ENCODE peak calls at places on chromosome 4, in eight cellular contexts. One of them, this sample, is unnamed.

GRCh38 chr4:56978750-56979303 is at the start of gene POLR2B:
- DNase-seq in GM12865: peak
- DNase-seq in left lung: peak
- DNase-seq in A549: peak
- DNase-seq in CD4-positive, alpha-beta T cell: peak
- DNase-seq in prostate gland: peak
- DNase-seq in cardiac muscle cell: peak
- DNase-seq in NB4: peak
- DNase-seq in this sample: peak

GRCh38 chr4:121789960-121790829 is 10.9 kb upstream of the EXOSC9 start:
- DNase-seq in left lung: no peak
- DNase-seq in A549: no peak
- DNase-seq in cardiac muscle cell: peak
- DNase-seq in NB4: no peak
- DNase-seq in GM12865: no peak
- DNase-seq in CD4-positive, alpha-beta T cell: no peak
- DNase-seq in prostate gland: no peak
- DNase-seq in this sample: no peak

GRCh38 chr4:184104419-184105101 is 113.1 kb downstream of the ENPP6 start:
- DNase-seq in CD4-positive, alpha-beta T cell: no peak
- DNase-seq in prostate gland: no peak
- DNase-seq in GM12865: no peak
- DNase-seq in NB4: no peak
- DNase-seq in left lung: no peak
- DNase-seq in cardiac muscle cell: no peak
- DNase-seq in A549: peak
- DNase-seq in this sample: no peak

GRCh38 chr4:11471613-11472012 is 42.9 kb upstream of the HS3ST1 start:
- DNase-seq in prostate gland: no peak
- DNase-seq in A549: no peak
- DNase-seq in CD4-positive, alpha-beta T cell: peak
- DNase-seq in left lung: no peak
- DNase-seq in GM12865: peak
- DNase-seq in cardiac muscle cell: peak
- DNase-seq in NB4: peak
- DNase-seq in this sample: peak

GRCh38 chr4:146520894-146521542 is 722 bp downstream of the SLC10A7 start:
- DNase-seq in GM12865: peak
- DNase-seq in CD4-positive, alpha-beta T cell: no peak
- DNase-seq in left lung: no peak
- DNase-seq in prostate gland: peak
- DNase-seq in A549: peak
- DNase-seq in cardiac muscle cell: peak
- DNase-seq in NB4: peak
- DNase-seq in this sample: peak

GRCh38 chr4:130545596-130545995 is 1449.6 kb downstream of the C4orf33 start:
- DNase-seq in NB4: no peak
- DNase-seq in left lung: no peak
- DNase-seq in CD4-positive, alpha-beta T cell: no peak
- DNase-seq in GM12865: no peak
- DNase-seq in cardiac muscle cell: peak
- DNase-seq in A549: no peak
- DNase-seq in prostate gland: no peak
- DNase-seq in this sample: no peak

GRCh38 chr4:10120943-10121567 is 4.5 kb upstream of the WDR1 start:
- DNase-seq in CD4-positive, alpha-beta T cell: no peak
- DNase-seq in prostate gland: no peak
- DNase-seq in left lung: no peak
- DNase-seq in cardiac muscle cell: no peak
- DNase-seq in GM12865: no peak
- DNase-seq in NB4: no peak
- DNase-seq in A549: no peak
- DNase-seq in this sample: no peak

GRCh38 chr4:52126946-52127345 is 75.8 kb downstream of the SPATA18 start:
- DNase-seq in left lung: no peak
- DNase-seq in CD4-positive, alpha-beta T cell: no peak
- DNase-seq in NB4: no peak
- DNase-seq in A549: no peak
- DNase-seq in cardiac muscle cell: no peak
- DNase-seq in GM12865: no peak
- DNase-seq in prostate gland: no peak
- DNase-seq in this sample: no peak

GRCh38 chr4:23036921-23037495 is 344.3 kb downstream of the GBA3 start:
- DNase-seq in left lung: no peak
- DNase-seq in prostate gland: no peak
- DNase-seq in A549: no peak
- DNase-seq in CD4-positive, alpha-beta T cell: no peak
- DNase-seq in cardiac muscle cell: no peak
- DNase-seq in NB4: no peak
- DNase-seq in GM12865: no peak
- DNase-seq in this sample: no peak

GRCh38 chr4:79341893-79342653 is 16.2 kb upstream of the NAA11 start:
- DNase-seq in CD4-positive, alpha-beta T cell: no peak
- DNase-seq in NB4: no peak
- DNase-seq in A549: no peak
- DNase-seq in cardiac muscle cell: no peak
- DNase-seq in prostate gland: no peak
- DNase-seq in left lung: no peak
- DNase-seq in GM12865: no peak
- DNase-seq in this sample: no peak

GRCh38 chr4:151458148-151458547 is 49.2 kb downstream of the FHIP1A start:
- DNase-seq in CD4-positive, alpha-beta T cell: no peak
- DNase-seq in A549: no peak
- DNase-seq in prostate gland: no peak
- DNase-seq in GM12865: no peak
- DNase-seq in NB4: no peak
- DNase-seq in cardiac muscle cell: no peak
- DNase-seq in left lung: no peak
- DNase-seq in this sample: no peak

GRCh38 chr4:17153572-17153971 is 255.1 kb upstream of the LDB2 start:
- DNase-seq in left lung: no peak
- DNase-seq in GM12865: no peak
- DNase-seq in NB4: peak
- DNase-seq in cardiac muscle cell: no peak
- DNase-seq in CD4-positive, alpha-beta T cell: no peak
- DNase-seq in prostate gland: no peak
- DNase-seq in A549: no peak
- DNase-seq in this sample: no peak

GRCh38 chr4:25722964-25723363 is 67.3 kb downstream of the SLC34A2 start:
- DNase-seq in A549: no peak
- DNase-seq in NB4: no peak
- DNase-seq in GM12865: no peak
- DNase-seq in CD4-positive, alpha-beta T cell: no peak
- DNase-seq in prostate gland: no peak
- DNase-seq in left lung: no peak
- DNase-seq in cardiac muscle cell: no peak
- DNase-seq in this sample: no peak

GRCh38 chr4:68147079-68147478 is 17.4 kb upstream of the TMPRSS11F start:
- DNase-seq in cardiac muscle cell: no peak
- DNase-seq in A549: no peak
- DNase-seq in NB4: no peak
- DNase-seq in left lung: no peak
- DNase-seq in GM12865: no peak
- DNase-seq in prostate gland: no peak
- DNase-seq in CD4-positive, alpha-beta T cell: no peak
- DNase-seq in this sample: no peak

GRCh38 chr4:125187621-125188176 is 127.1 kb upstream of the FAT4 start:
- DNase-seq in GM12865: no peak
- DNase-seq in A549: no peak
- DNase-seq in CD4-positive, alpha-beta T cell: no peak
- DNase-seq in left lung: no peak
- DNase-seq in cardiac muscle cell: peak
- DNase-seq in NB4: no peak
- DNase-seq in prostate gland: peak
- DNase-seq in this sample: no peak

GRCh38 chr4:189511581-189511980 is 429.1 kb upstream of the FRG1 start:
- DNase-seq in A549: no peak
- DNase-seq in left lung: peak
- DNase-seq in prostate gland: no peak
- DNase-seq in cardiac muscle cell: no peak
- DNase-seq in NB4: no peak
- DNase-seq in GM12865: no peak
- DNase-seq in CD4-positive, alpha-beta T cell: no peak
- DNase-seq in this sample: no peak

GRCh38 chr4:95167809-95168208 is 381.0 kb downstream of the UNC5C start:
- DNase-seq in A549: no peak
- DNase-seq in NB4: peak
- DNase-seq in left lung: no peak
- DNase-seq in cardiac muscle cell: peak
- DNase-seq in prostate gland: no peak
- DNase-seq in GM12865: peak
- DNase-seq in CD4-positive, alpha-beta T cell: no peak
- DNase-seq in this sample: no peak

GRCh38 chr4:123017636-123018390 is 95.4 kb upstream of the NUDT6 start:
- DNase-seq in GM12865: no peak
- DNase-seq in cardiac muscle cell: peak
- DNase-seq in left lung: no peak
- DNase-seq in NB4: no peak
- DNase-seq in prostate gland: no peak
- DNase-seq in A549: no peak
- DNase-seq in CD4-positive, alpha-beta T cell: no peak
- DNase-seq in this sample: no peak

GRCh38 chr4:157204634-157205244 is 15.8 kb upstream of the GRIA2 start:
- DNase-seq in left lung: peak
- DNase-seq in cardiac muscle cell: peak
- DNase-seq in prostate gland: no peak
- DNase-seq in GM12865: peak
- DNase-seq in NB4: peak
- DNase-seq in CD4-positive, alpha-beta T cell: no peak
- DNase-seq in A549: peak
- DNase-seq in this sample: no peak
- TF ChIP-seq CTCF in left lung: peak
- TF ChIP-seq CTCF in cardiac muscle cell: peak
- TF ChIP-seq CTCF in prostate gland: no peak
- TF ChIP-seq CTCF in GM12865: peak
- TF ChIP-seq CTCF in NB4: peak
- TF ChIP-seq CTCF in CD4-positive, alpha-beta T cell: no peak
- TF ChIP-seq CTCF in A549: peak
- TF ChIP-seq CTCF in this sample: peak

DNA sequence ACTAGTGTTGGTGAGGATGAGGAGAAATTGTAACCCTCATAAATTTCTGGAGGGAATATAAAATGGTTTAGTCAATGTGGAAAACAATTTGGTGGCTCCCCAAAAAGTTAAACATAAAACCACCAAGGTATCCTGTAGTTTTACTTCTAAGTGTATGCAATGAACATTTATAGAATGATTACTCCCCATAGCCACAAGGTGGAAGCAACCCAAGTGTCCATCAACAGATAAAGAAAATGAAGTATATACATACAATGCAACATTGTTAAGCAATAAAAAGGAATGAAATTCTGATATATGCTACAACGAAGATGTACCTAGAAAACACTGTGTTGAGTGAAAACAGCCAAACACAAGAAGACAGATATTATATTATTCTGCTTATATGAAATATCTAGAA is 569.1 kb upstream of the GRID2 start:
- DNase-seq in cardiac muscle cell: peak
- DNase-seq in left lung: no peak
- DNase-seq in CD4-positive, alpha-beta T cell: no peak
- DNase-seq in GM12865: no peak
- DNase-seq in A549: no peak
- DNase-seq in NB4: no peak
- DNase-seq in prostate gland: no peak
- DNase-seq in this sample: no peak
- TF ChIP-seq CTCF in cardiac muscle cell: peak
- TF ChIP-seq CTCF in left lung: no peak
- TF ChIP-seq CTCF in CD4-positive, alpha-beta T cell: no peak
- TF ChIP-seq CTCF in GM12865: no peak
- TF ChIP-seq CTCF in A549: no peak
- TF ChIP-seq CTCF in NB4: no peak
- TF ChIP-seq CTCF in prostate gland: no peak
- TF ChIP-seq CTCF in this sample: no peak

GRCh38 chr4:27088491-27088890 is 227.8 kb downstream of the STIM2 start:
- DNase-seq in A549: no peak
- DNase-seq in left lung: no peak
- DNase-seq in CD4-positive, alpha-beta T cell: no peak
- DNase-seq in prostate gland: no peak
- DNase-seq in NB4: peak
- DNase-seq in GM12865: no peak
- DNase-seq in cardiac muscle cell: no peak
- DNase-seq in this sample: no peak

GRCh38 chr4:27087306-27088045 is 226.8 kb downstream of the STIM2 start:
- DNase-seq in NB4: no peak
- DNase-seq in A549: no peak
- DNase-seq in left lung: no peak
- DNase-seq in CD4-positive, alpha-beta T cell: no peak
- DNase-seq in prostate gland: no peak
- DNase-seq in cardiac muscle cell: no peak
- DNase-seq in GM12865: no peak
- DNase-seq in this sample: no peak

GRCh38 chr4:27081675-27082579 is 221.3 kb downstream of the STIM2 start:
- DNase-seq in left lung: no peak
- DNase-seq in A549: no peak
- DNase-seq in prostate gland: no peak
- DNase-seq in GM12865: peak
- DNase-seq in CD4-positive, alpha-beta T cell: no peak
- DNase-seq in NB4: no peak
- DNase-seq in cardiac muscle cell: no peak
- DNase-seq in this sample: no peak

GRCh38 chr4:27082786-27083185 is 222.1 kb downstream of the STIM2 start:
- DNase-seq in A549: no peak
- DNase-seq in CD4-positive, alpha-beta T cell: no peak
- DNase-seq in left lung: no peak
- DNase-seq in cardiac muscle cell: no peak
- DNase-seq in NB4: no peak
- DNase-seq in prostate gland: no peak
- DNase-seq in GM12865: no peak
- DNase-seq in this sample: no peak

DNA sequence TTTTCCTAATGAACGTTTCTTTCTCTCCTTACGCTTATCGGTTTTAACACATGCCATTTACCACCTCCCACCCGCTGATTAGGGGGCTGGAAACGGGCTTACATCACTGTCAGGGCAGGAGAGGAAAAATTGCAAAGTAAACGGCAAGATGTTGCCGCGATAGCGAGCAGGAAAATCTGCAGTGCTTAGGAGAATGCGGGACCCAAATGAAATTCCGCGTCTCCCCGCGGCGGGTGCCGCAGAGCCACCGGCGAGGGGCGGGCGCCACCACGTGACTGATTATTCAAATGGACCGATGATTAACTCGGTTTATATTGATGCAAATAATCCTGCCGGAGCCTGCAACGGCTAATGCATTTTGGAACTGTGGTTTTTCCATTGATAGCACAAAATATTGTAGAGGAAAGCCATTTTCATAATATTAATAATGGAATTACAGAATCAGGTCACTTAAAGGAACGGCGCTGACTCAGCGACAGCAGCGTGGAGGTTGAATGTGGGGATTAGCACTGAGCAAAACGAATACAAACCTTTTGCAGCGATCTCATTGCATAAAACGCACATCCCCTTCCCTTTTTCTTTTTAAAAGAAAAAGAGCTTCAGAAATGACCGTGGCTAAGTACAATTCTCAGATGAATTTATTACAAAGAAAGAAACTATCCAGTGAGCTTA is 224.2 kb downstream of the STIM2 start:
- DNase-seq in NB4: peak
- DNase-seq in left lung: peak
- DNase-seq in cardiac muscle cell: peak
- DNase-seq in A549: peak
- DNase-seq in prostate gland: peak
- DNase-seq in CD4-positive, alpha-beta T cell: no peak
- DNase-seq in GM12865: no peak
- DNase-seq in this sample: no peak
- TF ChIP-seq CTCF in NB4: no peak
- TF ChIP-seq CTCF in left lung: no peak
- TF ChIP-seq CTCF in cardiac muscle cell: no peak
- TF ChIP-seq CTCF in A549: no peak
- TF ChIP-seq CTCF in prostate gland: peak
- TF ChIP-seq CTCF in CD4-positive, alpha-beta T cell: no peak
- TF ChIP-seq CTCF in GM12865: no peak
- TF ChIP-seq CTCF in this sample: no peak

GRCh38 chr4:175421506-175421905 is 390.6 kb downstream of the GPM6A start:
- DNase-seq in prostate gland: no peak
- DNase-seq in GM12865: no peak
- DNase-seq in A549: peak
- DNase-seq in CD4-positive, alpha-beta T cell: no peak
- DNase-seq in cardiac muscle cell: no peak
- DNase-seq in left lung: no peak
- DNase-seq in NB4: no peak
- DNase-seq in this sample: no peak
- TF ChIP-seq CTCF in prostate gland: no peak
- TF ChIP-seq CTCF in GM12865: no peak
- TF ChIP-seq CTCF in A549: no peak
- TF ChIP-seq CTCF in CD4-positive, alpha-beta T cell: no peak
- TF ChIP-seq CTCF in cardiac muscle cell: no peak
- TF ChIP-seq CTCF in left lung: no peak
- TF ChIP-seq CTCF in NB4: no peak
- TF ChIP-seq CTCF in this sample: no peak

This sample was measured in GM12864.